ENCODE peak calls at places on chromosomes 16 and 17, in ten cellular contexts. R is activated T-helper 2 cell treated with anti-CD3 and anti-CD28 coated beads, Interferon-gamma antibody, Interleukin-2, Interleukin-4, amounts not matched to agents 10 μg/mL and 5 μg/mL and 100 μg/mL, durations not matched to agents 14 hours and 24 hours and 36 hours; M is activated naive CD8-positive, alpha-beta T cell treated with anti-CD3 and anti-CD28 coated beads for 36 hours; W is RPMI8226; A is NCI-H2171 treated with DMSO at 0.1 percent for 48 hours; Q is GM18507; H is NCI-H510A; D is omental fat pad; S is M059J; I is stimulated activated CD4-positive, alpha-beta T cell treated with anti-CD3 and anti-CD28 coated beads, TNF-alpha, amount 100 ng/mL, for 24 hours. F is an unnamed sample.

GRCh38 chr16:64627288-64627687 is 494.6 kb downstream of the CDH11 start:
- DNase-seq in R (no peak), A (peak; percentile 80), H (no peak), Q (no peak), M (no peak), W (peak; percentile 56), S (peak; percentile 42), D (no peak), I (no peak), F (no peak)

GRCh38 chr16:7055443-7055842 is 277.2 kb upstream of the RBFOX1 start:
- DNase-seq in S (no peak), R (no peak), I (no peak), H (no peak), Q (no peak), M (no peak), D (no peak), W (no peak), A (no peak), F (no peak)

GRCh38 chr16:2095315-2095853 is 40.3 kb downstream of the PKD1 start:
- DNase-seq in S (peak; percentile 74), D (no peak), R (no peak), I (no peak), Q (no peak), H (no peak), M (no peak), A (no peak), W (no peak), F (no peak)

GRCh38 chr17:76537288-76537577 is 276 bp downstream of the CYGB start:
- DNase-seq in S (no peak), M (no peak), Q (no peak), I (no peak), H (no peak), D (no peak), R (no peak), W (no peak), A (no peak), F (no peak)

GRCh38 chr17:65920996-65921395 is 270.9 kb downstream of the CEP112 start:
- DNase-seq in D (no peak), M (no peak), R (no peak), H (no peak), Q (no peak), I (no peak), W (no peak), A (no peak), S (no peak), F (no peak)

GRCh38 chr16:58970775-58971174 is 236.7 kb upstream of the GOT2 start:
- DNase-seq in W (no peak), S (peak; percentile 63), D (no peak), A (no peak), I (no peak), R (no peak), M (no peak), H (no peak), Q (no peak), F (no peak)

GRCh38 chr17:80070375-80071115 is 30.8 kb upstream of the GAA start:
- DNase-seq in A (no peak), W (no peak), S (no peak), D (no peak), I (no peak), H (no peak), M (no peak), R (no peak), Q (no peak), F (no peak)

GRCh38 chr17:78394209-78394608 is 15.8 kb downstream of the PGS1 start:
- DNase-seq in R (no peak), S (no peak), I (no peak), H (peak; percentile 79), A (no peak), M (no peak), Q (no peak), D (no peak), W (no peak), F (no peak)

GRCh38 chr16:14020141-14020540 is 51.0 kb upstream of the MRTFB start:
- DNase-seq in R (no peak), M (no peak), A (no peak), I (no peak), S (no peak), D (no peak), W (no peak), H (no peak), Q (no peak), F (no peak)

GRCh38 chr16:68368602-68368944 is 57.8 kb downstream of the PRMT7 start:
- DNase-seq in Q (no peak), R (no peak), M (peak; percentile 56), S (no peak), W (peak; percentile 34), I (no peak), H (no peak), A (no peak), D (no peak), F (no peak)

GRCh38 chr17:72456026-72456569 is 335.3 kb downstream of the SOX9 start:
- DNase-seq in R (no peak), I (no peak), M (no peak), D (no peak), H (no peak), S (peak; percentile 97), A (no peak), W (no peak), Q (no peak), F (no peak)

GRCh38 chr16:85422374-85423185 is 190.5 kb upstream of the GSE1 start:
- DNase-seq in R (no peak), S (no peak), A (peak; percentile 61), Q (no peak), H (no peak), M (no peak), W (no peak), D (no peak), I (no peak), F (no peak)

GRCh38 chr16:88533945-88534641 is 36.1 kb upstream of the ZC3H18 start:
- DNase-seq in M (peak; percentile 85), H (no peak), I (peak; percentile 57), R (peak; percentile 75), W (peak; percentile 81), D (no peak), Q (peak; percentile 96), A (no peak), S (peak; percentile 62), F (peak; percentile 62)

GRCh38 chr16:67428146-67428731 is 2.7 kb upstream of the HSD11B2 start:
- DNase-seq in R (peak; percentile 44), A (peak; percentile 76), Q (peak; percentile 52), I (peak; percentile 40), H (no peak), M (peak; percentile 63), S (peak; percentile 71), D (no peak), W (peak; percentile 83), F (peak; percentile 62)

GRCh38 chr17:38896373-38896954 is 26.6 kb downstream of the LASP1 start:
- DNase-seq in I (no peak), Q (no peak), W (no peak), D (no peak), A (no peak), R (no peak), H (no peak), S (no peak), M (no peak), F (no peak)

GRCh38 chr17:45127583-45128300 is 4.6 kb downstream of the PLCD3 start:
- DNase-seq in A (no peak), I (no peak), H (no peak), R (no peak), Q (no peak), S (peak; percentile 56), D (no peak), W (no peak), M (no peak), F (no peak)

GRCh38 chr16:89822188-89823086 is 5.8 kb upstream of the SPIRE2 start:
- DNase-seq in I (no peak), Q (no peak), D (no peak), H (no peak), A (peak; percentile 74), W (peak; percentile 22), M (no peak), R (no peak), S (no peak), F (no peak)

GRCh38 chr16:50274771-50275415 is 8.5 kb downstream of the ADCY7 start:
- DNase-seq in H (no peak), W (peak; percentile 71), Q (no peak), A (no peak), I (no peak), S (no peak), D (no peak), M (no peak), R (no peak), F (no peak)

GRCh38 chr17:78355701-78356100 is 4.2 kb downstream of the SOCS3 start:
- DNase-seq in A (no peak), Q (no peak), D (no peak), R (no peak), W (no peak), I (no peak), H (no peak), M (no peak), S (no peak), F (no peak)

GRCh38 chr16:4489030-4489429 is 12.8 kb downstream of the HMOX2 start:
- DNase-seq in M (no peak), H (no peak), S (peak; percentile 89), Q (no peak), I (no peak), R (no peak), W (no peak), A (no peak), D (no peak), F (no peak)

GRCh38 chr16:87464691-87465300 is 28.0 kb downstream of the ZCCHC14 start:
- DNase-seq in R (no peak), M (peak; percentile 62), A (no peak), W (no peak), S (peak; percentile 93), I (peak; percentile 28), D (peak; percentile 76), Q (no peak), H (no peak), F (peak; percentile 48)

GRCh38 chr17:8210761-8211458 is 535 bp upstream of the AURKB start:
- DNase-seq in M (no peak), W (no peak), H (no peak), Q (no peak), A (no peak), R (no peak), D (no peak), S (no peak), I (no peak), F (no peak)

GRCh38 chr17:12429125-12429524 is 236.6 kb upstream of the MYOCD start:
- DNase-seq in M (no peak), S (no peak), W (no peak), I (no peak), H (no peak), R (no peak), D (no peak), A (no peak), Q (no peak), F (no peak)

GRCh38 chr16:1169285-1170075 is 16.6 kb downstream of the CACNA1H start:
- DNase-seq in I (no peak), S (no peak), A (no peak), W (no peak), D (no peak), R (no peak), H (no peak), M (no peak), Q (no peak), F (no peak)

GRCh38 chr17:36674278-36674650 is 72.9 kb downstream of the MRM1 start:
- DNase-seq in M (peak; percentile 35), I (no peak), S (peak; percentile 18), W (peak; percentile 42), R (peak; percentile 61), H (no peak), D (no peak), A (no peak), Q (no peak), F (peak; percentile 31)

GRCh38 chr16:8644151-8644512 is 22.6 kb downstream of the METTL22 start:
- DNase-seq in D (no peak), W (no peak), H (no peak), R (no peak), M (no peak), S (no peak), I (no peak), A (no peak), Q (no peak), F (no peak)